ENCODE peak calls at places on chromosomes 13 and 19, in five cellular contexts. One of them, this sample, is unnamed.
A peak's percentile ranks its signal among the peaks of the same experiment; 100 is the strongest.

GRCh38 chr19:21699197-21699596 is 68.2 kb downstream of the ZNF100 start:
- DNase-seq in A549: no peak
- DNase-seq in neural crest cell: no peak
- DNase-seq in right lobe of liver: no peak
- DNase-seq in omental fat pad: no peak
- DNase-seq in this sample: no peak

GRCh38 chr19:6963937-6964336 is 57.3 kb downstream of the MBD3L2B start:
- DNase-seq in omental fat pad: no peak
- DNase-seq in neural crest cell: no peak
- DNase-seq in A549: no peak
- DNase-seq in right lobe of liver: no peak
- DNase-seq in this sample: no peak

GRCh38 chr13:26623125-26623524 is 65.6 kb downstream of the WASF3 start:
- DNase-seq in neural crest cell: no peak
- DNase-seq in right lobe of liver: no peak
- DNase-seq in A549: no peak
- DNase-seq in omental fat pad: no peak
- DNase-seq in this sample: no peak

GRCh38 chr19:56133858-56134654 is 7.0 kb upstream of the ZNF444 start:
- DNase-seq in neural crest cell: no peak
- DNase-seq in right lobe of liver: no peak
- DNase-seq in omental fat pad: no peak
- DNase-seq in A549: no peak
- DNase-seq in this sample: no peak

GRCh38 chr13:45119469-45119989 is 781 bp upstream of the GTF2F2 start:
- DNase-seq in right lobe of liver: no peak
- DNase-seq in A549: no peak
- DNase-seq in omental fat pad: no peak
- DNase-seq in neural crest cell: no peak
- DNase-seq in this sample: no peak

GRCh38 chr13:98853791-98854191 is 101.3 kb upstream of the SLC15A1 start:
- DNase-seq in neural crest cell: no peak
- DNase-seq in right lobe of liver: no peak
- DNase-seq in omental fat pad: no peak
- DNase-seq in A549: no peak
- DNase-seq in this sample: no peak

GRCh38 chr13:111177081-111177711 is 62.1 kb downstream of the ARHGEF7 start:
- DNase-seq in A549: no peak
- DNase-seq in omental fat pad: no peak
- DNase-seq in right lobe of liver: no peak
- DNase-seq in neural crest cell: no peak
- DNase-seq in this sample: no peak

GRCh38 chr13:48492123-48493075 is 40.5 kb downstream of the RCBTB2 start:
- DNase-seq in right lobe of liver: peak; percentile 71
- DNase-seq in neural crest cell: no peak
- DNase-seq in A549: no peak
- DNase-seq in omental fat pad: no peak
- DNase-seq in this sample: no peak

GRCh38 chr19:1082165-1082927 is 12.8 kb downstream of the POLR2E start:
- DNase-seq in A549: peak; percentile 50
- DNase-seq in right lobe of liver: peak; percentile 88
- DNase-seq in neural crest cell: peak; percentile 68
- DNase-seq in omental fat pad: no peak
- DNase-seq in this sample: peak; percentile 84

GRCh38 chr19:33800012-33800680 is 3.5 kb downstream of the KCTD15 start:
- DNase-seq in omental fat pad: no peak
- DNase-seq in right lobe of liver: no peak
- DNase-seq in neural crest cell: no peak
- DNase-seq in A549: no peak
- DNase-seq in this sample: no peak

GRCh38 chr13:80955487-80955886 is 614.6 kb upstream of the SPRY2 start:
- DNase-seq in right lobe of liver: no peak
- DNase-seq in A549: no peak
- DNase-seq in omental fat pad: no peak
- DNase-seq in neural crest cell: no peak
- DNase-seq in this sample: no peak

GRCh38 chr13:113226873-113227272 is 17.5 kb downstream of the CUL4A start:
- DNase-seq in neural crest cell: no peak
- DNase-seq in right lobe of liver: no peak
- DNase-seq in A549: no peak
- DNase-seq in omental fat pad: no peak
- DNase-seq in this sample: no peak

GRCh38 chr13:47858042-47858677 is 142.9 kb downstream of the SUCLA2 start:
- DNase-seq in A549: no peak
- DNase-seq in right lobe of liver: no peak
- DNase-seq in omental fat pad: no peak
- DNase-seq in neural crest cell: no peak
- DNase-seq in this sample: no peak

GRCh38 chr19:30665449-30665848 is 293.3 kb downstream of the ZNF536 start:
- DNase-seq in omental fat pad: no peak
- DNase-seq in A549: no peak
- DNase-seq in right lobe of liver: no peak
- DNase-seq in neural crest cell: no peak
- DNase-seq in this sample: no peak

GRCh38 chr19:35178701-35179100 is 24.2 kb downstream of the FXYD5 start:
- DNase-seq in right lobe of liver: no peak
- DNase-seq in A549: no peak
- DNase-seq in neural crest cell: no peak
- DNase-seq in omental fat pad: no peak
- DNase-seq in this sample: no peak

GRCh38 chr19:10812902-10813404 is 23.1 kb downstream of the TMED1 start:
- DNase-seq in neural crest cell: no peak
- DNase-seq in right lobe of liver: no peak
- DNase-seq in A549: peak; percentile 38
- DNase-seq in omental fat pad: no peak
- DNase-seq in this sample: no peak

GRCh38 chr13:51943721-51944120 is 67.5 kb downstream of the ATP7B start:
- DNase-seq in omental fat pad: no peak
- DNase-seq in neural crest cell: no peak
- DNase-seq in right lobe of liver: no peak
- DNase-seq in A549: no peak
- DNase-seq in this sample: no peak

GRCh38 chr13:77832339-77833100 is 86.1 kb downstream of the EDNRB start:
- DNase-seq in A549: no peak
- DNase-seq in right lobe of liver: no peak
- DNase-seq in omental fat pad: no peak
- DNase-seq in neural crest cell: no peak
- DNase-seq in this sample: no peak

GRCh38 chr13:48334534-48335127 is 31.1 kb downstream of the RB1 start:
- DNase-seq in neural crest cell: no peak
- DNase-seq in right lobe of liver: no peak
- DNase-seq in omental fat pad: no peak
- DNase-seq in A549: peak; percentile 0
- DNase-seq in this sample: no peak

GRCh38 chr13:38635030-38635429 is 51.8 kb upstream of the FREM2 start:
- DNase-seq in omental fat pad: no peak
- DNase-seq in A549: no peak
- DNase-seq in right lobe of liver: no peak
- DNase-seq in neural crest cell: no peak
- DNase-seq in this sample: no peak

GRCh38 chr19:456547-457110 is 4.2 kb downstream of the SHC2 start:
- DNase-seq in A549: no peak
- DNase-seq in right lobe of liver: peak; percentile 37
- DNase-seq in omental fat pad: no peak
- DNase-seq in neural crest cell: no peak
- DNase-seq in this sample: peak; percentile 63

GRCh38 chr19:5880196-5880595 is 9.9 kb upstream of the FUT5 start:
- DNase-seq in right lobe of liver: no peak
- DNase-seq in A549: no peak
- DNase-seq in omental fat pad: no peak
- DNase-seq in neural crest cell: no peak
- DNase-seq in this sample: no peak

GRCh38 chr19:4052114-4052992 is 14.3 kb downstream of the ZBTB7A start:
- DNase-seq in omental fat pad: no peak
- DNase-seq in A549: no peak
- DNase-seq in neural crest cell: no peak
- DNase-seq in right lobe of liver: peak; percentile 97
- DNase-seq in this sample: no peak

GRCh38 chr13:90121784-90122183 is 1225.7 kb upstream of the MIR17HG start:
- DNase-seq in A549: no peak
- DNase-seq in right lobe of liver: no peak
- DNase-seq in neural crest cell: no peak
- DNase-seq in omental fat pad: no peak
- DNase-seq in this sample: no peak

GRCh38 chr19:40502647-40503046 is 35.8 kb downstream of the SPTBN4 start:
- DNase-seq in neural crest cell: no peak
- DNase-seq in omental fat pad: no peak
- DNase-seq in right lobe of liver: no peak
- DNase-seq in A549: peak; percentile 58
- DNase-seq in this sample: no peak
- TF ChIP-seq CTCF in neural crest cell: peak; percentile 37
- TF ChIP-seq CTCF in omental fat pad: no peak
- TF ChIP-seq CTCF in right lobe of liver: no peak
- TF ChIP-seq CTCF in A549: peak; percentile 31
- TF ChIP-seq CTCF in this sample: no peak

DNA sequence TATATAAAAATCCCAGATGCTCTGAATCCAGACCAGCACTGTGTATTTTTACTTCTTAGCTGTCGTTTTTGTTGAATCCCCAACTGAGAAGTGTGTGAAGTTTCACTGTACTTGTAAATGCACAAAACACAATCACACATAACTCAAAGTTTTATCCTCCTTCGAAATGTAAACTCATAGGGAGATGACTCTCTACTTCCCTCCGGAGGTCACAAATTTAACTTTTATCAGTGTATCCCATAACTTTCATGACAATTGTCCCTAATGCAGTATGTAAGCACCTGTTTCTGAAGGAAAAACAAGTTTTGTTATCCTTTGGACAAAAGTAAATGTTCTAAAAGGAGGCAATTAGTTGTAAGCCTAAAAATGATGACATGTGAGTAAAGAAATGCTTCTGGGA is 665.0 kb upstream of the SLITRK6 start:
- DNase-seq in omental fat pad: no peak
- DNase-seq in A549: no peak
- DNase-seq in right lobe of liver: no peak
- DNase-seq in neural crest cell: no peak
- DNase-seq in this sample: no peak
- TF ChIP-seq CTCF in omental fat pad: no peak
- TF ChIP-seq CTCF in A549: no peak
- TF ChIP-seq CTCF in right lobe of liver: no peak
- TF ChIP-seq CTCF in neural crest cell: peak; percentile 56
- TF ChIP-seq CTCF in this sample: peak; percentile 67

DNA sequence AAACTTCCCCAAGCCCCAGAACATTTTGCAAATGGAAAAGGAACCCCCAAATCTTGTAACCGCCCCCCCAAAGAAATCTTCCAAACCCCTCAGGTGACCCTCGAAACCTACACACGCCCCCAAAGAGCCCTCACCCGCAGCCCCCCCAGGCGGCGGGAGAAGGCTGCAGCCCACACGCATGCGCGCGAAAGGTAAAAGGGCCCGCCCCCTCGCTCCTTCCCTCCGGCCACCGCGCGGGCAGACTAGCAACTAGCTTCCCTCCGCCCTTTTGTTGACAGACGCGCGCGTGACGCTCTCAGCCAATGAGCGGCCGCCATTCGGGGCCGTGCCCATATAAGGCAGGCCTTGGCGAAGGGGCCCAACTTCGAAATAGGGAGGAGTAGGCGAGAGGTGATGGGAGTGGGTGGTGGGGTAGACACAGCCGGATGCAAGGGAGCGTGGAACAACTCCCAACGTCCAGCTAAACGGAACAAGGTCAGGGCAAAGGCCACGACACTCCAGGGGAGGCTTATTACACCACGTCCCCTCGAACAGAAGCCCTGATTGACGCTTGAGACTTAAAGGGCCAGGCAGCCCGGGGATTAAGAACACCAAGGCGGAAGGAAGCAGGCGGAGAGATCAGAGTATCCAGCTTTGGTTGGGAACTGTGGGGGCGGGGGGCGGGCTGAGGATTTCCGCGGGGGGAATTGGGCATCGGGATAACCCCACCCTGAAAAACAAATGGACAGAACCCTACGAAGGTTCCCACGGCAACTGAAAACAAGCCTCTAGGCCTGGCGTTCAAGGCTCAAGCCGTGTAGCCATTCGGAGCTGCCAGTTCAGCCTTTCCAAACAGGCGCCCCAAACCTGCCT is 13.3 kb downstream of the FBXO46 start:
- DNase-seq in omental fat pad: peak; percentile 86
- DNase-seq in neural crest cell: peak; percentile 95
- DNase-seq in A549: peak; percentile 99
- DNase-seq in right lobe of liver: peak; percentile 99
- DNase-seq in this sample: peak; percentile 99
- TF ChIP-seq CTCF in omental fat pad: no peak
- TF ChIP-seq CTCF in neural crest cell: no peak
- TF ChIP-seq CTCF in A549: no peak
- TF ChIP-seq CTCF in right lobe of liver: no peak
- TF ChIP-seq CTCF in this sample: peak; percentile 54

GRCh38 chr13:40813662-40814454 is 24.4 kb downstream of the SLC25A15 start:
- DNase-seq in A549: no peak
- DNase-seq in right lobe of liver: no peak
- DNase-seq in neural crest cell: no peak
- DNase-seq in omental fat pad: no peak
- DNase-seq in this sample: no peak
- TF ChIP-seq CTCF in A549: no peak
- TF ChIP-seq CTCF in right lobe of liver: peak; percentile 48
- TF ChIP-seq CTCF in neural crest cell: peak; percentile 54
- TF ChIP-seq CTCF in omental fat pad: no peak
- TF ChIP-seq CTCF in this sample: peak; percentile 65

GRCh38 chr13:30545320-30545719 is 72.4 kb upstream of the USPL1 start:
- DNase-seq in A549: no peak
- DNase-seq in neural crest cell: no peak
- DNase-seq in right lobe of liver: no peak
- DNase-seq in omental fat pad: no peak
- DNase-seq in this sample: no peak

GRCh38 chr13:30552567-30552966 is 65.2 kb upstream of the USPL1 start:
- DNase-seq in A549: no peak
- DNase-seq in right lobe of liver: no peak
- DNase-seq in omental fat pad: no peak
- DNase-seq in neural crest cell: no peak
- DNase-seq in this sample: no peak

GRCh38 chr13:30551194-30551593 is 66.5 kb upstream of the USPL1 start:
- DNase-seq in omental fat pad: no peak
- DNase-seq in right lobe of liver: no peak
- DNase-seq in A549: no peak
- DNase-seq in neural crest cell: no peak
- DNase-seq in this sample: no peak
- TF ChIP-seq CTCF in omental fat pad: no peak
- TF ChIP-seq CTCF in right lobe of liver: peak; percentile 32
- TF ChIP-seq CTCF in A549: peak; percentile 27
- TF ChIP-seq CTCF in neural crest cell: peak; percentile 48
- TF ChIP-seq CTCF in this sample: peak; percentile 61